ENCODE peak calls at places on chromosome X, in nine cellular contexts. One of them, this sample, is unnamed.

GRCh38 chrX:79263550-79263949 is 103.6 kb downstream of the ITM2A start:
- DNase-seq in coronary artery: no peak
- DNase-seq in upper lobe of right lung: no peak
- DNase-seq in left ventricle myocardium inferior: no peak
- DNase-seq in A673: no peak
- DNase-seq in foreskin fibroblast: no peak
- DNase-seq in mesothelial cell of epicardium: no peak
- DNase-seq in omental fat pad: no peak
- DNase-seq in GM20000: no peak
- DNase-seq in this sample: no peak

GRCh38 chrX:23937100-23937499 is 29.3 kb downstream of the CXorf58 start:
- DNase-seq in coronary artery: no peak
- DNase-seq in upper lobe of right lung: no peak
- DNase-seq in left ventricle myocardium inferior: no peak
- DNase-seq in A673: peak
- DNase-seq in foreskin fibroblast: no peak
- DNase-seq in mesothelial cell of epicardium: no peak
- DNase-seq in omental fat pad: no peak
- DNase-seq in GM20000: no peak
- DNase-seq in this sample: no peak

GRCh38 chrX:130435937-130436336 is 34.1 kb downstream of the RBMX2 start:
- DNase-seq in coronary artery: no peak
- DNase-seq in upper lobe of right lung: no peak
- DNase-seq in left ventricle myocardium inferior: no peak
- DNase-seq in A673: no peak
- DNase-seq in foreskin fibroblast: no peak
- DNase-seq in mesothelial cell of epicardium: no peak
- DNase-seq in omental fat pad: no peak
- DNase-seq in GM20000: no peak
- DNase-seq in this sample: no peak

GRCh38 chrX:69815063-69815462 is 199.2 kb downstream of the EDA start:
- DNase-seq in coronary artery: no peak
- DNase-seq in upper lobe of right lung: no peak
- DNase-seq in left ventricle myocardium inferior: no peak
- DNase-seq in A673: no peak
- DNase-seq in foreskin fibroblast: no peak
- DNase-seq in mesothelial cell of epicardium: no peak
- DNase-seq in omental fat pad: no peak
- DNase-seq in GM20000: no peak
- DNase-seq in this sample: no peak

GRCh38 chrX:67100031-67100884 is 443.6 kb upstream of the AR start:
- DNase-seq in coronary artery: no peak
- DNase-seq in upper lobe of right lung: no peak
- DNase-seq in left ventricle myocardium inferior: no peak
- DNase-seq in A673: no peak
- DNase-seq in foreskin fibroblast: no peak
- DNase-seq in mesothelial cell of epicardium: no peak
- DNase-seq in omental fat pad: no peak
- DNase-seq in GM20000: no peak
- DNase-seq in this sample: no peak

GRCh38 chrX:27893211-27893610 is 85.4 kb downstream of the MAGEB10 start:
- DNase-seq in coronary artery: no peak
- DNase-seq in upper lobe of right lung: no peak
- DNase-seq in left ventricle myocardium inferior: no peak
- DNase-seq in A673: no peak
- DNase-seq in foreskin fibroblast: no peak
- DNase-seq in mesothelial cell of epicardium: no peak
- DNase-seq in omental fat pad: no peak
- DNase-seq in GM20000: no peak
- DNase-seq in this sample: no peak

GRCh38 chrX:51336584-51336983 is 4.0 kb downstream of the NUDT10 start:
- DNase-seq in coronary artery: no peak
- DNase-seq in upper lobe of right lung: no peak
- DNase-seq in left ventricle myocardium inferior: no peak
- DNase-seq in A673: peak
- DNase-seq in foreskin fibroblast: peak
- DNase-seq in mesothelial cell of epicardium: no peak
- DNase-seq in omental fat pad: no peak
- DNase-seq in GM20000: peak
- DNase-seq in this sample: peak

GRCh38 chrX:24242649-24243556 is 71.0 kb downstream of the SUPT20HL2 start:
- DNase-seq in coronary artery: peak
- DNase-seq in upper lobe of right lung: no peak
- DNase-seq in left ventricle myocardium inferior: peak
- DNase-seq in A673: peak
- DNase-seq in foreskin fibroblast: peak
- DNase-seq in mesothelial cell of epicardium: no peak
- DNase-seq in omental fat pad: no peak
- DNase-seq in GM20000: peak
- DNase-seq in this sample: peak

GRCh38 chrX:71541546-71542022 is 8.7 kb downstream of the OGT start:
- DNase-seq in coronary artery: no peak
- DNase-seq in upper lobe of right lung: no peak
- DNase-seq in left ventricle myocardium inferior: no peak
- DNase-seq in A673: peak
- DNase-seq in foreskin fibroblast: peak
- DNase-seq in mesothelial cell of epicardium: no peak
- DNase-seq in omental fat pad: no peak
- DNase-seq in GM20000: no peak
- DNase-seq in this sample: no peak

GRCh38 chrX:143781103-143781502 is 60.6 kb upstream of the SPANXN2 start:
- DNase-seq in coronary artery: no peak
- DNase-seq in upper lobe of right lung: no peak
- DNase-seq in left ventricle myocardium inferior: no peak
- DNase-seq in A673: no peak
- DNase-seq in foreskin fibroblast: no peak
- DNase-seq in mesothelial cell of epicardium: no peak
- DNase-seq in omental fat pad: no peak
- DNase-seq in GM20000: no peak
- DNase-seq in this sample: no peak

GRCh38 chrX:22135994-22136684 is 104.0 kb downstream of the PHEX start:
- DNase-seq in coronary artery: no peak
- DNase-seq in upper lobe of right lung: no peak
- DNase-seq in left ventricle myocardium inferior: no peak
- DNase-seq in A673: peak
- DNase-seq in foreskin fibroblast: peak
- DNase-seq in mesothelial cell of epicardium: no peak
- DNase-seq in omental fat pad: no peak
- DNase-seq in GM20000: peak
- DNase-seq in this sample: peak

GRCh38 chrX:107935664-107936433 is 46.3 kb downstream of the TEX13B start:
- DNase-seq in coronary artery: no peak
- DNase-seq in upper lobe of right lung: no peak
- DNase-seq in left ventricle myocardium inferior: no peak
- DNase-seq in A673: peak
- DNase-seq in foreskin fibroblast: peak
- DNase-seq in mesothelial cell of epicardium: no peak
- DNase-seq in omental fat pad: no peak
- DNase-seq in GM20000: no peak
- DNase-seq in this sample: no peak

GRCh38 chrX:153499876-153500275 is 5.1 kb downstream of the BGN start:
- DNase-seq in coronary artery: no peak
- DNase-seq in upper lobe of right lung: no peak
- DNase-seq in left ventricle myocardium inferior: peak
- DNase-seq in A673: no peak
- DNase-seq in foreskin fibroblast: no peak
- DNase-seq in mesothelial cell of epicardium: no peak
- DNase-seq in omental fat pad: no peak
- DNase-seq in GM20000: no peak
- DNase-seq in this sample: no peak

GRCh38 chrX:65644621-65645287 is 22.7 kb upstream of the MSN start:
- DNase-seq in coronary artery: peak
- DNase-seq in upper lobe of right lung: peak
- DNase-seq in left ventricle myocardium inferior: peak
- DNase-seq in A673: peak
- DNase-seq in foreskin fibroblast: peak
- DNase-seq in mesothelial cell of epicardium: no peak
- DNase-seq in omental fat pad: peak
- DNase-seq in GM20000: no peak
- DNase-seq in this sample: no peak

GRCh38 chrX:30653415-30654131 is at the start of gene GK:
- DNase-seq in coronary artery: peak
- DNase-seq in upper lobe of right lung: no peak
- DNase-seq in left ventricle myocardium inferior: peak
- DNase-seq in A673: peak
- DNase-seq in foreskin fibroblast: no peak
- DNase-seq in mesothelial cell of epicardium: no peak
- DNase-seq in omental fat pad: no peak
- DNase-seq in GM20000: peak
- DNase-seq in this sample: no peak

GRCh38 chrX:140723251-140723650 is 13.7 kb downstream of the LINC00632 start:
- DNase-seq in coronary artery: no peak
- DNase-seq in upper lobe of right lung: no peak
- DNase-seq in left ventricle myocardium inferior: no peak
- DNase-seq in A673: no peak
- DNase-seq in foreskin fibroblast: no peak
- DNase-seq in mesothelial cell of epicardium: no peak
- DNase-seq in omental fat pad: no peak
- DNase-seq in GM20000: no peak
- DNase-seq in this sample: no peak

GRCh38 chrX:112834016-112834855 is 6.4 kb downstream of the AMOT start:
- DNase-seq in coronary artery: no peak
- DNase-seq in upper lobe of right lung: no peak
- DNase-seq in left ventricle myocardium inferior: no peak
- DNase-seq in A673: peak
- DNase-seq in foreskin fibroblast: peak
- DNase-seq in mesothelial cell of epicardium: no peak
- DNase-seq in omental fat pad: no peak
- DNase-seq in GM20000: no peak
- DNase-seq in this sample: no peak

DNA sequence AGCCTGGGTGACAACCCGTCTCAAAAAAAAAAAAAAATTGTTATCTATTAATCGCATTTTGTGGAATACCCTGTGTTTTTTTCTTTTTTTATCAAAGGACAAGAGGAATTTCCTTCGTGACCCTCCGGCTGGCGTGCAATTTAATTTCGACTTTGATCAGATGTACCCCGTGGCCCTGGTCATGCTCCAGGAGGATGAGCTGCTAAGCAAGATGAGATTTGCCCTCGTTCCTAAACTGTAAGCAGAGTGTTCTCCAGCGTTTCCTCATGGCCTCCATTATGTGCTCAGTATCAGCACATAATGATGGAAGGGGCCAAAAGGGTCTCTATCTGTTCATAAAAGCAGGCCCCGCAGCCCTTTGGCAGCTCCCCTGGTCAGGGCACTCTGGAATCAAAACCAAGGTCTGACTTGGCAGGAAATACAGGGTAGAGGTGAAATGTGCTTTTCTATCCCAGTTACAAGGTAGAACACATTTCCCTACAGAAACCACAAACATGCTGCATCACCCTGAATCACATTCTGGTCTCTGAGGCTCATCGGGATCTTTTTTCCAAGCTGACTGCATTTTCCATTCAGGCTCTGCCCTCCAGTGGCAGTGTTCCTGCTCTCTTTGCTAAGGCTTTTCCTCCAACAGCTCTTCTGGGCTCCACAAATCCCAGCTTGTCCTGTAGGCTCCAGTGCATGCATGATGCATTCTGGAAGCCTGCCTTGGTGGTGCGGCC is 24.4 kb downstream of the SYAP1 start:
- DNase-seq in coronary artery: no peak
- DNase-seq in upper lobe of right lung: no peak
- DNase-seq in left ventricle myocardium inferior: no peak
- DNase-seq in A673: no peak
- DNase-seq in foreskin fibroblast: peak
- DNase-seq in mesothelial cell of epicardium: no peak
- DNase-seq in omental fat pad: no peak
- DNase-seq in GM20000: no peak
- DNase-seq in this sample: no peak
- TF ChIP-seq CTCF in coronary artery: no peak
- TF ChIP-seq CTCF in upper lobe of right lung: no peak
- TF ChIP-seq CTCF in left ventricle myocardium inferior: peak
- TF ChIP-seq CTCF in A673: no peak
- TF ChIP-seq CTCF in foreskin fibroblast: peak
- TF ChIP-seq CTCF in mesothelial cell of epicardium: no peak
- TF ChIP-seq CTCF in omental fat pad: no peak
- TF ChIP-seq CTCF in GM20000: no peak
- TF ChIP-seq CTCF in this sample: no peak

DNA sequence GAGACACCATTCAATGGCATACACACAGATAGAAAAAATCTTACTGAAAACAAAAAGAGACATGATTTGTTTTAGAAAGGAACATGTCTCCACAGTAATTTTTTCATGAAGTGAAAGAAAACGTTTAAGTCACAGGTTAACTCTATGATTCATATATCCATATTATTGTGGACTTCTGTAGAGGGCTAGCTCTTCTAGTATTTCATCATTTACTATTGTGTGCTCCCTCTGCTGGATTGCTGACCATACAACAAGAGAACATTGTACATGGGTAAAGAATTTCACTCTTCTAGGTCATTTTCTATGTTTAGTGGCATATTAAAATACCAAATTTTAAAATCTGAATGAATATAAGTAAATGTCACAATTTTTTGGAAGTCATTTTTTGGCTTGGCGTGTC is 91.8 kb upstream of the POU3F4 start:
- DNase-seq in coronary artery: no peak
- DNase-seq in upper lobe of right lung: no peak
- DNase-seq in left ventricle myocardium inferior: no peak
- DNase-seq in A673: peak
- DNase-seq in foreskin fibroblast: no peak
- DNase-seq in mesothelial cell of epicardium: no peak
- DNase-seq in omental fat pad: no peak
- DNase-seq in GM20000: no peak
- DNase-seq in this sample: no peak
- TF ChIP-seq CTCF in coronary artery: no peak
- TF ChIP-seq CTCF in upper lobe of right lung: no peak
- TF ChIP-seq CTCF in left ventricle myocardium inferior: no peak
- TF ChIP-seq CTCF in A673: peak
- TF ChIP-seq CTCF in foreskin fibroblast: no peak
- TF ChIP-seq CTCF in mesothelial cell of epicardium: no peak
- TF ChIP-seq CTCF in omental fat pad: no peak
- TF ChIP-seq CTCF in GM20000: no peak
- TF ChIP-seq CTCF in this sample: peak

DNA sequence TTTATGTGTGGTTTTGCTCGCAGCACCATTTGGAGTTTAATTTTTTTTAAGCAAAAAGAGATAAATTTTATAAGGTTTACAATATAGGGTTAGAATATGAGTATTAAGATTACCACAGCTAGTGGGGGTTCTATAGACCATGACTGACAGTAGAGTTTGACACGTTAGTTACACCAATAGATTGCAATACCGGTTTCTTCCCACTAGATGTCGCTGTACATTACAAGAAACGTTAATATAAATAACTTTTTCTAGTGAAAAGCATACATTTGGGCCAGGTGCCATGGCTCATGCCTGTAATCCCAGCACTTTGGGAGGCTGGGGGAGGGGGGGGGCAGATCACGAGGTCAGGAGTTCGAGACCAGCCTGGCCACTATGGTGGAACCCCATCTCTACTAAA is 433.6 kb downstream of the MAGEB5 start:
- DNase-seq in coronary artery: no peak
- DNase-seq in upper lobe of right lung: no peak
- DNase-seq in left ventricle myocardium inferior: no peak
- DNase-seq in A673: peak
- DNase-seq in foreskin fibroblast: no peak
- DNase-seq in mesothelial cell of epicardium: no peak
- DNase-seq in omental fat pad: no peak
- DNase-seq in GM20000: peak
- DNase-seq in this sample: peak
- TF ChIP-seq CTCF in coronary artery: no peak
- TF ChIP-seq CTCF in upper lobe of right lung: peak
- TF ChIP-seq CTCF in left ventricle myocardium inferior: peak
- TF ChIP-seq CTCF in A673: peak
- TF ChIP-seq CTCF in foreskin fibroblast: peak
- TF ChIP-seq CTCF in mesothelial cell of epicardium: peak
- TF ChIP-seq CTCF in omental fat pad: no peak
- TF ChIP-seq CTCF in GM20000: peak
- TF ChIP-seq CTCF in this sample: peak

GRCh38 chrX:94058728-94059382 is 384.8 kb downstream of the FAM133A start:
- DNase-seq in coronary artery: no peak
- DNase-seq in upper lobe of right lung: no peak
- DNase-seq in left ventricle myocardium inferior: no peak
- DNase-seq in A673: peak
- DNase-seq in foreskin fibroblast: no peak
- DNase-seq in mesothelial cell of epicardium: peak
- DNase-seq in omental fat pad: no peak
- DNase-seq in GM20000: peak
- DNase-seq in this sample: peak
- TF ChIP-seq CTCF in coronary artery: peak
- TF ChIP-seq CTCF in upper lobe of right lung: peak
- TF ChIP-seq CTCF in left ventricle myocardium inferior: no peak
- TF ChIP-seq CTCF in A673: peak
- TF ChIP-seq CTCF in foreskin fibroblast: no peak
- TF ChIP-seq CTCF in mesothelial cell of epicardium: peak
- TF ChIP-seq CTCF in omental fat pad: no peak
- TF ChIP-seq CTCF in GM20000: no peak
- TF ChIP-seq CTCF in this sample: peak